ENCODE peak calls at places on chromosome 10, in ten cellular contexts. J is neuronal stem cell; Q is CD8-positive, alpha-beta T cell; Y is transverse colon; B is PC-9; A is fibroblast of lung; P is upper lobe of right lung; I is breast epithelium; W is lower lobe of right lung; R is GM12878. K is an unnamed sample. For H3K4me1 and H3K27me3, the result is how much of the 10 kb centered on the place peaks cover.

GRCh38 chr10:4431114-4431862 is 394.7 kb upstream of the AKR1E2 start:
- DNase-seq in A (peak), J (peak), I (no peak), P (no peak), B (no peak), Q (no peak), R (no peak), Y (no peak), W (no peak), K (no peak)

GRCh38 chr10:93554760-93555432 is 11.6 kb upstream of the FFAR4 start:
- DNase-seq in R (no peak), A (peak), B (peak), P (peak), J (peak), I (peak), W (peak), Q (peak), Y (peak), K (no peak)

GRCh38 chr10:5317547-5318107 is 47.1 kb upstream of the UCN3 start:
- DNase-seq in J (no peak), Y (no peak), P (no peak), B (peak), I (no peak), R (no peak), A (peak), W (no peak), Q (peak), K (peak)

GRCh38 chr10:46229144-46229563 is 57.6 kb upstream of the ANTXRL start:
- DNase-seq in W (no peak), R (no peak), J (peak), B (peak), A (no peak), P (peak), I (no peak), Y (peak), Q (peak), K (peak)

GRCh38 chr10:124267911-124268549 is 150.7 kb downstream of the OAT start:
- DNase-seq in R (no peak), Q (no peak), I (no peak), A (no peak), W (peak), B (no peak), J (no peak), Y (no peak), P (no peak), K (no peak)

GRCh38 chr10:106355450-106355849 is 809.1 kb downstream of the SORCS1 start:
- DNase-seq in A (no peak), P (no peak), Y (no peak), B (no peak), Q (no peak), R (no peak), W (no peak), I (no peak), J (no peak), K (no peak)

GRCh38 chr10:67790534-67791408 is 47.2 kb downstream of the DNAJC12 start:
- DNase-seq in Q (no peak), I (peak), B (no peak), P (no peak), Y (no peak), W (no peak), J (no peak), A (peak), R (no peak), K (no peak)

GRCh38 chr10:118238573-118239240 is 103.4 kb downstream of the FAM204A start:
- DNase-seq in J (no peak), B (no peak), A (no peak), P (no peak), Q (no peak), Y (no peak), I (no peak), W (no peak), R (no peak), K (no peak)

GRCh38 chr10:71891437-71891836 is 40.4 kb upstream of the PSAP start:
- DNase-seq in Q (no peak), W (no peak), I (no peak), J (no peak), B (no peak), A (no peak), P (no peak), Y (no peak), R (no peak), K (peak)

GRCh38 chr10:71888248-71888622 is 37.2 kb upstream of the PSAP start:
- DNase-seq in J (no peak), I (no peak), W (no peak), R (no peak), A (no peak), Y (no peak), B (no peak), P (no peak), Q (no peak), K (no peak)

GRCh38 chr10:71889388-71889987 is 38.4 kb upstream of the PSAP start:
- DNase-seq in B (peak), J (no peak), R (no peak), Y (no peak), P (no peak), I (no peak), A (no peak), W (no peak), Q (no peak), K (no peak)

GRCh38 chr10:71888623-71889387 is 37.8 kb upstream of the PSAP start:
- DNase-seq in W (peak), J (peak), B (peak), R (peak), P (peak), I (peak), Y (peak), Q (peak), A (peak), K (peak)

DNA sequence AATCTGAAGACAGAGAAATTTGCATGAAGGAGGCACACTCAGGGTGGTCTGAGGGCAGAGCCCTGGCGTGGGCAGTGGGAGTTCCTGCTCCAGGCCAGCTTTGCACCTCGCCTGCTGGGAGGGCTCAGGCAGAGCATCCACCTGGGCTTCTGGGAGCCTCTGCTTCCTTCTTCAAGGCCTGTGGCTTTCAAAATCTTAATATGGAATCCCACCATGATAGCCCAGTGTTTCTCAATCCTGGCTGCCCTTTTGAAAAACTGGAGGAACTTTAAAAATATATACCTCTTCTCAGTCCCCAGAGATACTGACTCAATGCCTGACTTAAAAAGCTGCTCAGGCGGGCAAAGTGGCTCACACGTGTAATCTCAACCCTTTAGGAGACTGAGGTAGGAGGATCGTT is 36.7 kb upstream of the PSAP start:
- DNase-seq in W (no peak), I (no peak), J (no peak), A (no peak), R (no peak), Y (no peak), P (no peak), Q (no peak), B (no peak), K (no peak)
- H3K4me1 ChIP-seq in W (under half), I (under half), J (under half), A (under half), R (under half), Y (under half), P (under half), Q (under half), B (under half), K (under half)

GRCh38 chr10:133100186-133100585 is 12.5 kb downstream of the ADGRA1 start:
- DNase-seq in W (no peak), Y (no peak), J (no peak), A (no peak), R (no peak), Q (no peak), P (no peak), B (no peak), I (no peak), K (peak)
- H3K27me3 ChIP-seq in W (half or more), Y (under half), J (half or more), A (under half), R (under half), Q (under half), P (half or more), B (half or more), I (under half), K (under half)

GRCh38 chr10:72056113-72056512 is 32.2 kb downstream of the SPOCK2 start:
- DNase-seq in Q (no peak), W (no peak), Y (no peak), R (no peak), A (no peak), P (no peak), B (no peak), J (no peak), I (no peak), K (no peak)

GRCh38 chr10:72059843-72060822 is 28.2 kb downstream of the SPOCK2 start:
- DNase-seq in P (no peak), A (no peak), R (no peak), B (no peak), J (no peak), W (no peak), I (no peak), Q (no peak), Y (no peak), K (no peak)

GRCh38 chr10:72056932-72057751 is 31.2 kb downstream of the SPOCK2 start:
- DNase-seq in R (no peak), Q (no peak), J (no peak), I (peak), P (no peak), W (no peak), A (no peak), Y (no peak), B (no peak), K (peak)

GRCh38 chr10:72058989-72059842 is 29.1 kb downstream of the SPOCK2 start:
- DNase-seq in Q (peak), W (no peak), R (no peak), P (no peak), A (peak), I (no peak), B (no peak), J (no peak), Y (no peak), K (no peak)

GRCh38 chr10:72058347-72058898 is 29.9 kb downstream of the SPOCK2 start:
- DNase-seq in J (no peak), A (no peak), R (no peak), B (no peak), Y (no peak), I (no peak), Q (no peak), W (no peak), P (no peak), K (no peak)
- H3K27ac ChIP-seq in J (no peak), A (no peak), R (no peak), B (no peak), Y (no peak), I (no peak), Q (no peak), W (no peak), P (no peak), K (no peak)

DNA sequence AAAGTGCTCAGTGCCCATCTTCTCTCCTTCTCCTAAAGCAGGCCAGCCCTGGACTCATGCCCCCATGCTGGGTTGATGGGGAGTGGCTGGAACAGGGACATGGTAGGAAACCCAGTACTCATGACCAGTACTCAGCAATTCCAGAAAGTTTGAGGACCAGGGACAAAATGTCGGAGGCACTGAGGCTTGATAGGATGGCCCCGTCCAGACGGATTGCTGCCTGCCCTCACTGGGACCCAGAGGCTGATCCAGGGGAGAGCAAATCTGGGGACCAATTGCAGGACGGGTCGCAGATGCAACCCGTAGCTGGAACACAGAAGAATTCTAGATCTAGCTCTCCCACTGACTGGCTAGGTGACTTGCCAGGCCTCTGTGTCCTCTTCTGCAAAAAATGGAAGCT is 5.1 kb downstream of the ZCCHC24 start:
- DNase-seq in B (no peak), Q (no peak), I (no peak), Y (no peak), R (no peak), A (no peak), J (no peak), W (no peak), P (no peak), K (no peak)
- H3K4me1 ChIP-seq in B (half or more), Q (under half), I (under half), Y (half or more), R (under half), A (half or more), J (under half), W (half or more), P (under half), K (half or more)

GRCh38 chr10:129956285-129956649 is 7.8 kb downstream of the EBF3 start:
- DNase-seq in R (no peak), W (no peak), P (no peak), Y (no peak), A (no peak), B (no peak), Q (no peak), J (no peak), I (no peak), K (no peak)
- H3K27me3 ChIP-seq in R (under half), W (half or more), P (half or more), Y (half or more), A (under half), B (under half), Q (under half), J (half or more), I (under half), K (under half)

DNA sequence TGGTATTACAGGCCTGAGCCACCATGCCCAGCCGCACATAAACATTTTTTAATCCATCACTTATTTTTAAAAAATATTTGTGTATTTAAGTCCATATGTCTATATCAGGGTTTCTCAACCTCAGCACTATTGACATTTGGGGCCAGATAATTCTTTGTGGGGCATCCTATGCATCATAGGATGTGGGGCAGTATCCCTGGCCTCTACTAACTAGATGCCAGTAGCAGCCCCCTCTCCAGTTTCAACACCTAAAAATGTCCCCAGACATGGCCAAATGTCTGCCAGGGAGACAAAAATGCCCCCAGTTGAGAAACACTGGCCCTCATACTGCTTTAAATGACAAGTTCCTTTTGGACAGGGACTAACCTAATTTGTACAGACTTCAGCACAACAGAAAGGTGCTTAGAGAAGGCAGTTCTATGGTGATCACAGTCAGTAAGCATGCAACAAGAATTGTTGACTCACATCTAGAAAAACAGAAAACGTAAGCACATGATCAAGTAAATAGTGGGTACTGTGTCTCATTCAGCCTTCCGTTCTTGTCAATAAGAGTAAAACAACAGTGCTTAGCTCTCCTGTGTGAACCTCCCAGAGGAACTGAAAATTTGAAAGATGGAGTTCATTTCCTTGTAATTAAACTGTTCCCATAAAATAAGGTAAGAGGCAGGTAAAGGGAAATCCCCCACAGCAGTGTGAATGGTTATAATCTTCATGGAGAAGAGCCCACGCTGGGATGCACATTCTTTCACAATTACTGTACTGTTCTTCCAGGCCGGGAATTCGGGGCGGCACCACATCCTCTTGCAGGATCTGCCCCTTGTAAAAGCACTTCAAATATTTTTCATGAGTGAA is 17.3 kb upstream of the ADRB1 start:
- DNase-seq in Q (no peak), W (peak), A (peak), Y (no peak), P (no peak), B (peak), R (peak), J (no peak), I (no peak), K (peak)
- H3K27ac ChIP-seq in Q (no peak), W (peak), A (no peak), Y (no peak), P (peak), B (peak), R (peak), J (no peak), I (no peak), K (peak)

DNA sequence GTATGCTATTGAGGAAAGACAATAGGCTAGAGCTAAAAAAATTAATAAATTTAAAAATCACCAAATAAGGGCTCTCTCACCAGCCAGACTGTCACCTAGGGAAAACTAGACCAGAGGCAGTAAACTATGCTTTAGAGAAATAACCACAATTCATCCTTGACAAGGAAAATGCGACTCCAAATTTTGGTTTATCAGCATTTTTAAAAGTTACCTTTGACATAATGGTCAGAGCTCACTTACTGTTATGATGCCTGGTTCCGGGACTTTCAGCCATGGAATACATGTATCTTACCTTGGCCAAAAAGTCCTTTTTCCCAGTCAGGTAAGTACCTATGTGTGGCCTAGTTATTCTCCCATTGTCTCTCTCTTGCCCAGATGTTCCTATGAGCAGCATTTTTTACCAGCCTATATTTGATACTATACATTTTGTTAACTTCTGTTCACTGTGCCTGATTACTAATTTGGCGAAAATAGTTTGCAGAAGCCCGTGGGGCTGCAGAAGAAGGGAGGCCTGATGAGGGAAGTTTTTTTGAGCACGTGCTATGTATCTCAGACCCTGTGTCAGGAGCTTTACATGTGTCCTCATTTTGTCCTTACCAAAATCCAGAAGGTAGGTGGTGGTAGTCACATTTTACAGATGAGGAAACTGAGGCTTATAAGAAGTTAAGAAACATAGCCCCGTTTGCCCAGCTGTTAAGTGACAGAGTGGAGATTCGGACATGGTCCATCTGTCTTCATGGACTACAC is 149.7 kb downstream of the CELF2 start:
- DNase-seq in W (no peak), Y (no peak), A (no peak), B (no peak), I (no peak), P (no peak), R (no peak), Q (peak), J (no peak), K (no peak)
- H3K4me1 ChIP-seq in W (half or more), Y (under half), A (under half), B (under half), I (under half), P (under half), R (under half), Q (half or more), J (under half), K (under half)

GRCh38 chr10:122955892-122956291 is 1.9 kb upstream of the C10orf88 start:
- DNase-seq in Y (no peak), R (no peak), W (no peak), J (no peak), I (no peak), P (no peak), Q (no peak), A (no peak), B (no peak), K (no peak)
- H3K27me3 ChIP-seq in Y (under half), R (under half), W (under half), J (under half), I (under half), P (under half), Q (under half), A (under half), B (under half), K (under half)